ENCODE peak calls at places on chromosomes 13 and 19, in eight cellular contexts. U is heart right ventricle, I is mesendoderm, H is substantia nigra, C is small intestine, O is trophoblast cell, A is endodermal cell, Z is heart left ventricle. N is an unnamed sample.

GRCh38 chr13:29162638-29163037 is 342.5 kb downstream of the MTUS2 start:
- DNase-seq in U (no peak), I (peak), H (no peak), C (no peak), O (peak), A (no peak), Z (no peak), N (no peak)

GRCh38 chr13:32378012-32378411 is 49.9 kb downstream of the N4BP2L1 start:
- DNase-seq in U (no peak), I (no peak), H (no peak), C (no peak), O (no peak), A (no peak), Z (no peak), N (no peak)

GRCh38 chr19:19201697-19202630 is 1.2 kb downstream of the NR2C2AP start:
- DNase-seq in U (no peak), I (no peak), H (no peak), C (no peak), O (no peak), A (no peak), Z (no peak), N (no peak)

GRCh38 chr13:46374710-46375109 is 12.3 kb downstream of the RUBCNL start:
- DNase-seq in U (no peak), I (no peak), H (no peak), C (peak), O (no peak), A (no peak), Z (no peak), N (no peak)

GRCh38 chr13:34012354-34012753 is 194.4 kb downstream of the RFC3 start:
- DNase-seq in U (no peak), I (no peak), H (no peak), C (no peak), O (no peak), A (no peak), Z (no peak), N (no peak)

GRCh38 chr19:30662211-30662861 is 290.2 kb downstream of the ZNF536 start:
- DNase-seq in U (no peak), I (no peak), H (no peak), C (peak), O (no peak), A (peak), Z (no peak), N (no peak)

GRCh38 chr13:97228850-97229521 is 6.9 kb downstream of the MBNL2 start:
- DNase-seq in U (no peak), I (no peak), H (no peak), C (no peak), O (no peak), A (no peak), Z (no peak), N (no peak)

GRCh38 chr13:80399340-80400163 is 58.6 kb upstream of the SPRY2 start:
- DNase-seq in U (no peak), I (no peak), H (no peak), C (peak), O (no peak), A (no peak), Z (no peak), N (no peak)

GRCh38 chr19:45990113-45990728 is 5.0 kb upstream of the CCDC61 start:
- DNase-seq in U (no peak), I (no peak), H (no peak), C (no peak), O (no peak), A (no peak), Z (no peak), N (no peak)

GRCh38 chr19:3383121-3383722 is 16.8 kb downstream of the NFIC start:
- DNase-seq in U (no peak), I (no peak), H (no peak), C (no peak), O (no peak), A (peak), Z (no peak), N (no peak)

GRCh38 chr13:114015608-114016295 is 41.9 kb upstream of the C13orf46 start:
- DNase-seq in U (peak), I (no peak), H (no peak), C (peak), O (no peak), A (no peak), Z (no peak), N (no peak)

GRCh38 chr13:48155850-48156249 is 60.9 kb upstream of the MED4 start:
- DNase-seq in U (no peak), I (no peak), H (no peak), C (peak), O (no peak), A (no peak), Z (no peak), N (no peak)

GRCh38 chr13:79281335-79281734 is 124.7 kb downstream of the RBM26 start:
- DNase-seq in U (no peak), I (peak), H (no peak), C (no peak), O (no peak), A (peak), Z (no peak), N (no peak)

GRCh38 chr13:38566526-38566925 is 120.4 kb upstream of the FREM2 start:
- DNase-seq in U (no peak), I (no peak), H (no peak), C (no peak), O (no peak), A (no peak), Z (no peak), N (no peak)

GRCh38 chr13:59360108-59360507 is 803.6 kb downstream of the DIAPH3 start:
- DNase-seq in U (no peak), I (peak), H (no peak), C (no peak), O (peak), A (no peak), Z (no peak), N (no peak)

GRCh38 chr13:72508392-72508791 is 219.0 kb downstream of the MZT1 start:
- DNase-seq in U (no peak), I (no peak), H (no peak), C (no peak), O (no peak), A (no peak), Z (no peak), N (no peak)

GRCh38 chr19:46970815-46971214 is 48.8 kb upstream of the NPAS1 start:
- DNase-seq in U (peak), I (no peak), H (no peak), C (no peak), O (no peak), A (no peak), Z (peak), N (peak)

GRCh38 chr19:49689133-49690072 is at the start of gene ADM5:
- DNase-seq in U (peak), I (peak), H (no peak), C (peak), O (peak), A (peak), Z (no peak), N (no peak)

GRCh38 chr13:21934309-21934708 is 263.4 kb downstream of the FGF9 start:
- DNase-seq in U (no peak), I (no peak), H (no peak), C (no peak), O (no peak), A (no peak), Z (no peak), N (no peak)

GRCh38 chr19:55285225-55285890 is 1.6 kb downstream of the BRSK1 start:
- DNase-seq in U (no peak), I (no peak), H (no peak), C (no peak), O (no peak), A (no peak), Z (peak), N (peak)

GRCh38 chr19:11377237-11377636 is 2.8 kb downstream of the SWSAP1 start:
- DNase-seq in U (no peak), I (no peak), H (no peak), C (peak), O (no peak), A (no peak), Z (no peak), N (no peak)

DNA sequence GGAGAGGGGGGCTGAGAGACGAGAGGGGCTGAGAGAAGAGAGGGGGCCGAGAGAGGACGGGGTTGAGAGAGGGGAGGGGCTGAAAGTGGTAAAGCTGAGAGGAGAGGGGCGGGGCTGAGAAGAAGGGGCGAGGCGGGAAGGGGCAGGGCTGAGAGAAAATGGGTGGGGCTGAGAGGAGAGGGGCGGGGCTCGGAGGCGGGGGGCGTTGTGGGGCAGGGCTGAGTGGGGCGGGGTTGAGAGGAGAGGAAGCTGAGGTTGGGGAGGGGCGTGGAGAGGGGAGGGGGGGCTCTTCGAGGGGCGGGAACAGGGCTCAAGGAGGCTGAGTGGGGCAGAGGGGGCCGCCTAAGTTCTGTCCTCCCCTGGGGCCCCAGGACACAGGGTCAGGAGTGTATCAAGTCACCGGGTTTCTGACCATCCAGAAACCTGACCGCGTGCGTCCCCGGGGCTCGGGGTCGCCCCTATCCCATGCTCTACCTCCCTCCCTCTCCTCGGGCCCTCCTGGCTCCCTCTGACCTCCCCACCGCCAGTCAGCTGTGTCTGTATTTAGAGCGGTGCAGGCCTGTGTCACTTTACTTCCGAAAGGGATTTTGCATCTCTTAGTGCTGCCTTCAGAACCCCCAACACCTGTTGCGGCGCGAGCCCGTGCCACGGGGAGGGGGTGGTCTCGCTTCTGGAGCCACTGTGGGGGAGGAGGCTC is 38.6 kb upstream of the SEMA6B start:
- DNase-seq in U (peak), I (peak), H (no peak), C (peak), O (no peak), A (peak), Z (no peak), N (peak)
- H3K27ac ChIP-seq in U (no peak), I (no peak), H (no peak), C (no peak), O (no peak), A (peak), Z (no peak), N (no peak)

GRCh38 chr13:93266681-93267080 is 40.1 kb downstream of the GPC6 start:
- DNase-seq in U (no peak), I (no peak), H (no peak), C (no peak), O (no peak), A (no peak), Z (no peak), N (no peak)
- H3K27ac ChIP-seq in U (no peak), I (no peak), H (no peak), C (no peak), O (no peak), A (no peak), Z (no peak), N (no peak)

GRCh38 chr19:12949363-12950284 is 4.0 kb downstream of the RAD23A start:
- DNase-seq in U (no peak), I (no peak), H (no peak), C (no peak), O (no peak), A (no peak), Z (no peak), N (no peak)

GRCh38 chr19:12955996-12956395 is 1.0 kb downstream of the GADD45GIP1 start:
- DNase-seq in U (no peak), I (no peak), H (no peak), C (no peak), O (no peak), A (no peak), Z (no peak), N (no peak)

GRCh38 chr19:12954150-12954962 is 2.7 kb downstream of the GADD45GIP1 start:
- DNase-seq in U (no peak), I (no peak), H (no peak), C (peak), O (no peak), A (no peak), Z (no peak), N (no peak)

GRCh38 chr19:12953456-12954149 is 3.4 kb downstream of the GADD45GIP1 start:
- DNase-seq in U (no peak), I (no peak), H (no peak), C (no peak), O (no peak), A (no peak), Z (no peak), N (no peak)

DNA sequence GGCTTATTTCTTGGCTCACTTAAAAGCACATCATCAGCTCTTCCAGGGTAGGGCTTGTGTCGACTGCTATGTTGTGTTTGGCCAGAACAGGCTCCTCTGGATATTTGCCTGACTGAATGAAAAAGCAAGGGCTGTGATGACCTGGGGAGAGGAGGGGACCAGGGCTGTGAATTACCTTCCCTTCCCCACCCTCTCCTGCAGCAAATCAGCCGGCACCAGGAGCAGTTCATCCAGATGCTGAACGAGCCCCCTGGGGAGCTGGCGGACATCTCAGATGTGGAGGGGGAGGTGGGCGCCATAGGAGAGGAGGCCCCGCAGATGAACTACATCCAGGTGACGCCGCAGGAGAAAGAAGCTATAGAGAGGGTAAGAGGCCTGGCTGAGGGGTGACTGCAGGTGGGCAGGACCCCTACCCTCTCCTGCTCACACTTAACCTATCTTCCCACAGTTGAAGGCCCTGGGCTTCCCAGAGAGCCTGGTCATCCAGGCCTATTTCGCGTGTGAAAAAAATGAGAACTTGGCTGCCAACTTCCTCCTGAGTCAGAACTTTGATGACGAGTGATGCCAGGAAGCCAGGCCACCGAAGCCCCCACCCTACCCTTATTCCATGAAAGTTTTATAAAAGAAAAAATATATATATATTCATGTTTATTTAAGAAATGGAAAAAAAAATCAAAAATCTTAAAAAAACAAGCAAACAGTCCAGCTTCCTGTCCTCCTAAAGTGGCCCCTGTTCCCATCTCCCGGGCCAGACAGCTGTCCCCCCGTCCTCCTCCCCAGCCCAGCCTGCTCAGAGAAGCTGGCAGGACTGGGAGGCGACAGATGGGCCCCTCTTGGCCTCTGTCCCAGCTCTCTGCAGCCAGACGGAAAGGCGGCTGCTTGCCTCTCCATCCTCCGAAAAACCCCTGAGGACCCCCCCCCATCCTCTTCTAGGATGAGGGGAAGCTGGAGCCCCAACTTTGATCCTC is 4.3 kb downstream of the GADD45GIP1 start:
- DNase-seq in U (no peak), I (no peak), H (peak), C (no peak), O (no peak), A (peak), Z (no peak), N (no peak)
- H3K27ac ChIP-seq in U (peak), I (no peak), H (peak), C (no peak), O (no peak), A (no peak), Z (peak), N (no peak)

DNA sequence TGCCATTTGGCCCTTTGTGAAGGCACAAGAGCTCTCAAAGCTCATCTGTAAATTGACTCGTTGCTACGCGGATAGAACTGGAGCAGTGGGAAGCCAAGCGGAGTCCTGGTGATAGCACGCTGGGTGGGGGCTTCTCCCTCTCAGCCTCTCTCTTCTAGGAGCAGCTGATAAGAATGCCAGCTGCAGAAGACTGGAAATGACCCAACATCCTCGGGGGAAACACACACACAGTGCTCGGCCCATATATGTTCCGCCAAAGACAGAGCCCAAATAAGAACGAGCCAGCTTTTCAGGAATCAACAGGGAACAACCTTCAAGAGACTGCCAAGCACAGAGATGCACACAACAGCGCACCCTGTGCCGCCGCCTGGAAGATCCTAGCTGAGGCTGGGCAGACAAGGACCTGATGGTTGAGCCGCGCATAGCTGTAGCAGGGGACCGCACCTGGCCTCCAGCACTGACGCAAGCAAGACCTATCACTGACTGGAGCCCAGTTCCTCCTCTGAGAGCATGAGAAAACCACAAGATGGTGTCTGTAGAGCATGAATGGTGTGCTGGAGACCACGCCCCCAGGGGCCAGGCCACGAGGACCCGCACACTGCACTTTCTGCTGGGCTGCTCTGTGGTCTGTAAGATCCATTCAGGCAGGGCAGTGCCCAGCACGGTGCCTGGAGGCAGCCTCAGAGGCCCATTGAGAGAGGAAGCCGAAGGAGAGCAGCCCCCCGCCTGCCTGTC is 16.0 kb upstream of the SLC35E1 start:
- DNase-seq in U (peak), I (no peak), H (no peak), C (peak), O (no peak), A (no peak), Z (no peak), N (no peak)
- H3K27ac ChIP-seq in U (peak), I (no peak), H (peak), C (no peak), O (no peak), A (no peak), Z (peak), N (no peak)

DNA sequence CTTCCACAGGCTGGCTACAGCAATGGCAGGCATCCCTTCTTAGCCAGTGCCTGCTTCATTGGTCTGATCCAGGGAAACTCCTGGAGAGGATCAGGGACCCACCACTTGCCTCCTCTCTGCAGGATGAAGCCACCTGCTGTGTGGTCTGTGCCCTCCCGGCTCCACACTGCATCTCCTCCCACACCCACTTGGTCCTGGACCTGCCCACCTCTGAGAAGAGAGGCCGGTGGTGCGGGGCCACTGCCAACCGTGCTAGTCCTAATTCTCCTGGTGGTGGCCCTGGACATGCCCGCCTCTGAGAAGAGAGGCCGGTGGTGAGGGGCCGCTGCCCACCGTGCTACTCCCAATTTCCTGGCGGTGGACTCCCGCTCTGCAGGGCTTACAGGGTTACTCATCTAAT is 98.8 kb downstream of the COL4A1 start:
- DNase-seq in U (no peak), I (no peak), H (no peak), C (no peak), O (no peak), A (no peak), Z (no peak), N (peak)
- H3K27ac ChIP-seq in U (no peak), I (no peak), H (no peak), C (no peak), O (no peak), A (no peak), Z (no peak), N (no peak)

DNA sequence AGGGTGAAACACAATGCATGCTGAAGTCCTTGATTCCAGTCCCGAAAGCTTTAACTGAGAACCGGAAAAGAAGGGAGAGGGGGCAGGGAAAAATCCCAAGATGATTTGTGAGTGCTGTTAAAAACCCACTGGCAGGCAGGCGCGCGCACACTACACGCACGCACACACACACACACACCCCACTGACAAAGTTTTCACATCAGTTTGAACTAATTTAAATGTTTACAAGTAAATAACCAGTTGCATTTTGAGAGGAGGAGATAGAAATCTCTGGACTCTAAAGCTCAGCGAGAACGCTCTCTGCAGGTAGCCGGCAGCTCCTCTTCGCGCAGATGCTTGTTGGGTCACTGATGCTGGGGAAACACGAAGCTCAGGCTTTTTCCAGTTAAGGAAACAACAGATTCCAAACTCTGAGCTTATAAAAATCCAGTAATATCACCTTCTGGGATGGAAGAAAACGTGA is 818 bp upstream of the SLITRK1 start:
- DNase-seq in U (no peak), I (peak), H (no peak), C (no peak), O (no peak), A (peak), Z (no peak), N (no peak)
- H3K27ac ChIP-seq in U (no peak), I (no peak), H (no peak), C (no peak), O (no peak), A (no peak), Z (no peak), N (no peak)

GRCh38 chr13:75946746-75947397 is 310.7 kb downstream of the LMO7 start:
- DNase-seq in U (no peak), I (no peak), H (no peak), C (no peak), O (no peak), A (no peak), Z (no peak), N (no peak)
- H3K27ac ChIP-seq in U (no peak), I (no peak), H (no peak), C (no peak), O (no peak), A (no peak), Z (no peak), N (no peak)

GRCh38 chr13:44417876-44418275 is 44.3 kb downstream of the SERP2 start:
- DNase-seq in U (no peak), I (peak), H (no peak), C (no peak), O (no peak), A (peak), Z (no peak), N (no peak)
- H3K27ac ChIP-seq in U (no peak), I (no peak), H (no peak), C (no peak), O (no peak), A (no peak), Z (no peak), N (no peak)

GRCh38 chr19:35459414-35460082 is 11.5 kb downstream of the FFAR2 start:
- DNase-seq in U (peak), I (no peak), H (no peak), C (no peak), O (no peak), A (no peak), Z (peak), N (peak)
- H3K27ac ChIP-seq in U (no peak), I (no peak), H (no peak), C (peak), O (no peak), A (no peak), Z (no peak), N (peak)

DNA sequence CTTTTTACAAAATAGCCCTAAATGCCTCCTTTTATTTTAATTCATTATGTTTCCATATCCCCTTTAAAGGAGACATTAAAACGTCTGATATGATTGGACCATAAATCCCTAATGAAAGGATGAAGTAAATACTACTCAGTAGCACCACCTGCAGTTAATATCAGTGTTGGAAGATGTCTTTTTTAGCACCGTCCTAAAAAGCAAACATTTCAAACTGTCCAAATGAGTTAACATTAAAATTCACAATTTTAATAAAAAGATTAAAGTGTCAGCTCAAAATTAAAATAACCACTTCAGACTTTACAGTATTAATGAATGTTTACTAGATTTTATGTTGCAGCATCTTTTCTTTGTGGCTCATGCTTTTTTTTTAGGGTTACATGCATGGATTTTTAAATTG is 12.3 kb downstream of the ZNF507 start:
- DNase-seq in U (no peak), I (no peak), H (no peak), C (no peak), O (no peak), A (no peak), Z (no peak), N (no peak)
- H3K27ac ChIP-seq in U (no peak), I (no peak), H (no peak), C (no peak), O (no peak), A (no peak), Z (no peak), N (no peak)

N was measured in kidney.